ENCODE peak calls at places on chromosome 20, in eight cellular contexts. One of them, this sample, is unnamed.

GRCh38 chr20:39108746-39109145 is 146.6 kb downstream of the DHX35 start:
- DNase-seq in GM13976: no peak
- DNase-seq in body of pancreas: no peak
- DNase-seq in osteoblast: peak
- DNase-seq in HFFc6: peak
- DNase-seq in astrocyte of the spinal cord: no peak
- DNase-seq in ascending aorta: no peak
- DNase-seq in colonic mucosa: no peak
- DNase-seq in this sample: no peak

GRCh38 chr20:63940472-63941266 is 15.5 kb downstream of the UCKL1 start:
- DNase-seq in GM13976: no peak
- DNase-seq in body of pancreas: no peak
- DNase-seq in osteoblast: peak
- DNase-seq in HFFc6: no peak
- DNase-seq in astrocyte of the spinal cord: no peak
- DNase-seq in ascending aorta: no peak
- DNase-seq in colonic mucosa: no peak
- DNase-seq in this sample: no peak

GRCh38 chr20:12882832-12883506 is 125.8 kb upstream of the SPTLC3 start:
- DNase-seq in GM13976: no peak
- DNase-seq in body of pancreas: no peak
- DNase-seq in osteoblast: no peak
- DNase-seq in HFFc6: no peak
- DNase-seq in astrocyte of the spinal cord: peak
- DNase-seq in ascending aorta: no peak
- DNase-seq in colonic mucosa: no peak
- DNase-seq in this sample: no peak

GRCh38 chr20:24911461-24911860 is 37.6 kb upstream of the CST7 start:
- DNase-seq in GM13976: peak
- DNase-seq in body of pancreas: no peak
- DNase-seq in osteoblast: no peak
- DNase-seq in HFFc6: no peak
- DNase-seq in astrocyte of the spinal cord: no peak
- DNase-seq in ascending aorta: no peak
- DNase-seq in colonic mucosa: no peak
- DNase-seq in this sample: no peak

GRCh38 chr20:40628877-40629276 is 60.2 kb downstream of the MAFB start:
- DNase-seq in GM13976: no peak
- DNase-seq in body of pancreas: no peak
- DNase-seq in osteoblast: no peak
- DNase-seq in HFFc6: no peak
- DNase-seq in astrocyte of the spinal cord: peak
- DNase-seq in ascending aorta: no peak
- DNase-seq in colonic mucosa: no peak
- DNase-seq in this sample: no peak

GRCh38 chr20:37243937-37244571 is 17.6 kb downstream of the GHRH start:
- DNase-seq in GM13976: no peak
- DNase-seq in body of pancreas: no peak
- DNase-seq in osteoblast: no peak
- DNase-seq in HFFc6: no peak
- DNase-seq in astrocyte of the spinal cord: no peak
- DNase-seq in ascending aorta: no peak
- DNase-seq in colonic mucosa: no peak
- DNase-seq in this sample: no peak

GRCh38 chr20:37042986-37043972 is 52.5 kb downstream of the RBL1 start:
- DNase-seq in GM13976: peak
- DNase-seq in body of pancreas: no peak
- DNase-seq in osteoblast: no peak
- DNase-seq in HFFc6: no peak
- DNase-seq in astrocyte of the spinal cord: no peak
- DNase-seq in ascending aorta: no peak
- DNase-seq in colonic mucosa: no peak
- DNase-seq in this sample: no peak

GRCh38 chr20:14406495-14406894 is 69.1 kb upstream of the FLRT3 start:
- DNase-seq in GM13976: no peak
- DNase-seq in body of pancreas: no peak
- DNase-seq in osteoblast: no peak
- DNase-seq in HFFc6: no peak
- DNase-seq in astrocyte of the spinal cord: no peak
- DNase-seq in ascending aorta: no peak
- DNase-seq in colonic mucosa: no peak
- DNase-seq in this sample: no peak

GRCh38 chr20:24365685-24366084 is 103.7 kb upstream of the SYNDIG1 start:
- DNase-seq in GM13976: no peak
- DNase-seq in body of pancreas: no peak
- DNase-seq in osteoblast: no peak
- DNase-seq in HFFc6: no peak
- DNase-seq in astrocyte of the spinal cord: no peak
- DNase-seq in ascending aorta: no peak
- DNase-seq in colonic mucosa: no peak
- DNase-seq in this sample: no peak

GRCh38 chr20:51020657-51021056 is 2.2 kb downstream of the KCNG1 start:
- DNase-seq in GM13976: no peak
- DNase-seq in body of pancreas: no peak
- DNase-seq in osteoblast: no peak
- DNase-seq in HFFc6: no peak
- DNase-seq in astrocyte of the spinal cord: no peak
- DNase-seq in ascending aorta: no peak
- DNase-seq in colonic mucosa: no peak
- DNase-seq in this sample: no peak

GRCh38 chr20:45905505-45906079 is 6.4 kb downstream of the PLTP start:
- DNase-seq in GM13976: no peak
- DNase-seq in body of pancreas: no peak
- DNase-seq in osteoblast: peak
- DNase-seq in HFFc6: peak
- DNase-seq in astrocyte of the spinal cord: peak
- DNase-seq in ascending aorta: no peak
- DNase-seq in colonic mucosa: no peak
- DNase-seq in this sample: no peak

GRCh38 chr20:63009044-63009961 is 2.5 kb upstream of the BHLHE23 start:
- DNase-seq in GM13976: peak
- DNase-seq in body of pancreas: peak
- DNase-seq in osteoblast: peak
- DNase-seq in HFFc6: peak
- DNase-seq in astrocyte of the spinal cord: peak
- DNase-seq in ascending aorta: no peak
- DNase-seq in colonic mucosa: peak
- DNase-seq in this sample: peak

GRCh38 chr20:59778615-59779200 is 154.7 kb downstream of the SYCP2 start:
- DNase-seq in GM13976: peak
- DNase-seq in body of pancreas: no peak
- DNase-seq in osteoblast: no peak
- DNase-seq in HFFc6: no peak
- DNase-seq in astrocyte of the spinal cord: no peak
- DNase-seq in ascending aorta: no peak
- DNase-seq in colonic mucosa: peak
- DNase-seq in this sample: no peak

GRCh38 chr20:37384683-37385174 is 38.8 kb downstream of the SRC start:
- DNase-seq in GM13976: peak
- DNase-seq in body of pancreas: peak
- DNase-seq in osteoblast: peak
- DNase-seq in HFFc6: peak
- DNase-seq in astrocyte of the spinal cord: peak
- DNase-seq in ascending aorta: no peak
- DNase-seq in colonic mucosa: peak
- DNase-seq in this sample: peak

DNA sequence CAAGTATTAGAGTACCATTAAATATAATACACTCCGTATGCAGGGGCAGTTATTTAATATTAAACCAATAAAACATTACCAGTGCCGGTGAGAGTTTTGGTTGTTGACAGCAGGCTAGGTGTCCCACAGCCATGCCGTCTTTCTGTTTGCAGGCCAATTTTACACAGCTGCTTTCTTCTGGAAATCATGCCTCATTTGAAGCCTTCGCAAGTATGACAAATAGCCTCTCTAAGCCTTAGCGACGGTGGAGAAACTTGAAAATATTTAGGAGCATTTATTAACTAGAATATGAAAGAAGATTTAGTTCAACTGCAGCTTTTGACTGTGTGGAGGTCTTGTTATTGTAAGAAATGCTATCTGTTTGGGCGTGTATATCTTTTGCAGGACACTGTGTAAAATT is 226.0 kb downstream of the BMP2 start:
- DNase-seq in GM13976: no peak
- DNase-seq in body of pancreas: no peak
- DNase-seq in osteoblast: no peak
- DNase-seq in HFFc6: no peak
- DNase-seq in astrocyte of the spinal cord: no peak
- DNase-seq in ascending aorta: no peak
- DNase-seq in colonic mucosa: no peak
- DNase-seq in this sample: no peak
- TF ChIP-seq CTCF in GM13976: no peak
- TF ChIP-seq CTCF in body of pancreas: no peak
- TF ChIP-seq CTCF in osteoblast: no peak
- TF ChIP-seq CTCF in HFFc6: no peak
- TF ChIP-seq CTCF in astrocyte of the spinal cord: no peak
- TF ChIP-seq CTCF in ascending aorta: no peak
- TF ChIP-seq CTCF in colonic mucosa: no peak
- TF ChIP-seq CTCF in this sample: no peak

GRCh38 chr20:2005831-2006426 is 12.1 kb upstream of the PDYN start:
- DNase-seq in GM13976: peak
- DNase-seq in body of pancreas: peak
- DNase-seq in osteoblast: no peak
- DNase-seq in HFFc6: peak
- DNase-seq in astrocyte of the spinal cord: peak
- DNase-seq in ascending aorta: no peak
- DNase-seq in colonic mucosa: peak
- DNase-seq in this sample: peak
- TF ChIP-seq CTCF in GM13976: no peak
- TF ChIP-seq CTCF in body of pancreas: no peak
- TF ChIP-seq CTCF in osteoblast: no peak
- TF ChIP-seq CTCF in HFFc6: no peak
- TF ChIP-seq CTCF in astrocyte of the spinal cord: no peak
- TF ChIP-seq CTCF in ascending aorta: no peak
- TF ChIP-seq CTCF in colonic mucosa: no peak
- TF ChIP-seq CTCF in this sample: no peak

DNA sequence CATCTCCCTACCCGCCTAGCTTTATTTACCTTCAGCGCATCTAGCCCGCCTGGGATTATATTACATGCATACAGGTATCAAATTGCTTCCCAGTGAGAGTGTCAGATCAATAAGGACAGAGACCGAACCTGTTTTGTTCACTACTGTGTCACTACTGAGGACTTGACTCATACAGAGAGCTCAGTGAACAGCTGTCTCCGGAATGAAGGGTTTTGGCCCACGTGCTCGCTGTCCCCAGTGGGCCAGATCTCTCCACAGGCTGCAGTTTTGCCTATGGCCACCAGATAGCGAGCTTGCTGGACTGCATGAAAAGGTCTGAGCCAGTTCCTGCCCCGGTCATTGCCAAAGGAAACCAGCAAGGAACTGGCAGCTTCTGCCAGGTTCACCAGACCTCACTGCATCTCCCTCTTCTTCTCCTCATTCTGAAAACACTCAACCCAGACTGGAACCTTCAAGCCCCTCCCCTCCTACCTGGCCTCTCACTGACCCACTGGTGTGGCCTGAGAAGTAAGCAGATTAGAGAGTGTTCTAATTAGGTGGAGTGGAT is 150.8 kb downstream of the ZMYND8 start:
- DNase-seq in GM13976: peak
- DNase-seq in body of pancreas: peak
- DNase-seq in osteoblast: peak
- DNase-seq in HFFc6: peak
- DNase-seq in astrocyte of the spinal cord: peak
- DNase-seq in ascending aorta: no peak
- DNase-seq in colonic mucosa: peak
- DNase-seq in this sample: peak
- TF ChIP-seq CTCF in GM13976: peak
- TF ChIP-seq CTCF in body of pancreas: peak
- TF ChIP-seq CTCF in osteoblast: peak
- TF ChIP-seq CTCF in HFFc6: peak
- TF ChIP-seq CTCF in astrocyte of the spinal cord: peak
- TF ChIP-seq CTCF in ascending aorta: peak
- TF ChIP-seq CTCF in colonic mucosa: peak
- TF ChIP-seq CTCF in this sample: peak

DNA sequence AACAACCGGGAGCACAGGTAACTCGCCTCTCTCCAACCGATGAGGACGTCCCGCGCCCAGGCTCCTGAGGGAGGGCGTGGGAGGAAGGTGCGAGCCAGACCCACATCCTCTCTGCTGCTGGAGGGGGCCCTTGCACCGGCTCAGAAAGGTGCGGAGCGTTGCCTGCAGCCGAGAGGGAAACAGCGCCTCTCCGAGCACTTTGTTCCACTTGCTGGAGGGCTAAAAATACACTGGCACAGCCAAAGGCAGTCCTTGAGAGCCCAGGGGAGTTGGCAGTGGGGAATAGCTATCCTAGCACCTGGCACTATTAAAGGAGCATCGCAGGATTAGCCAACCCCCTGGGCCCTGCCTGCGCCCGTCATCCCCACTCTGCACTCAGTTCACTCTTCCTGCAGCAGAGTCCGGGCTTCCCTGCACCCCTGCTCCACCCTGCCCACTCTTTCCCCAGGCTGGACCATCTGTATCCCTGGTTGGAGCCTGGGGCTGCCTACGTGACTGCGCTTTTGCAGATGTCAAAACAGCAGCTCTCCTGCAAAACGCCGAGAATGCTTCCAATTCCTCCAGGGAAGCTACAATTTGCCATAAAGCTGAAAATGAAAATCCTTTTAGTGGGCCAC is 108.9 kb downstream of the SNX5 start:
- DNase-seq in GM13976: peak
- DNase-seq in body of pancreas: peak
- DNase-seq in osteoblast: no peak
- DNase-seq in HFFc6: no peak
- DNase-seq in astrocyte of the spinal cord: no peak
- DNase-seq in ascending aorta: no peak
- DNase-seq in colonic mucosa: no peak
- DNase-seq in this sample: peak
- TF ChIP-seq CTCF in GM13976: peak
- TF ChIP-seq CTCF in body of pancreas: peak
- TF ChIP-seq CTCF in osteoblast: no peak
- TF ChIP-seq CTCF in HFFc6: no peak
- TF ChIP-seq CTCF in astrocyte of the spinal cord: no peak
- TF ChIP-seq CTCF in ascending aorta: no peak
- TF ChIP-seq CTCF in colonic mucosa: no peak
- TF ChIP-seq CTCF in this sample: no peak

GRCh38 chr20:35292504-35293285 is 470 bp upstream of the FAM83C start:
- DNase-seq in GM13976: no peak
- DNase-seq in body of pancreas: no peak
- DNase-seq in osteoblast: peak
- DNase-seq in HFFc6: no peak
- DNase-seq in astrocyte of the spinal cord: no peak
- DNase-seq in ascending aorta: no peak
- DNase-seq in colonic mucosa: no peak
- DNase-seq in this sample: no peak
- TF ChIP-seq CTCF in GM13976: no peak
- TF ChIP-seq CTCF in body of pancreas: no peak
- TF ChIP-seq CTCF in osteoblast: no peak
- TF ChIP-seq CTCF in HFFc6: no peak
- TF ChIP-seq CTCF in astrocyte of the spinal cord: no peak
- TF ChIP-seq CTCF in ascending aorta: no peak
- TF ChIP-seq CTCF in colonic mucosa: no peak
- TF ChIP-seq CTCF in this sample: no peak